ENCODE peak calls at places on chromosomes 4 and X, in nine cellular contexts. I, E, W, F, Q, L, U, N and R are unnamed samples.

GRCh38 chr4:173539986-173540385 is 10.0 kb upstream of the HAND2 start:
- DNase-seq in I (no peak), E (no peak), W (no peak), F (no peak), Q (no peak), L (no peak), U (no peak), N (no peak), R (no peak)

GRCh38 chr4:6017800-6018199 is 431 bp downstream of the C4orf50 start:
- DNase-seq in I (no peak), E (no peak), W (no peak), F (no peak), Q (no peak), L (no peak), U (no peak), N (no peak), R (no peak)

GRCh38 chr4:82287720-82288119 is 86.1 kb downstream of the HNRNPD start:
- DNase-seq in I (no peak), E (no peak), W (no peak), F (no peak), Q (no peak), L (no peak), U (no peak), N (no peak), R (no peak)

GRCh38 chrX:9341305-9342201 is 123.3 kb upstream of the TBL1X start:
- DNase-seq in I (peak), E (no peak), W (peak), F (peak), Q (peak), L (peak), U (peak), N (peak), R (peak)

GRCh38 chrX:133307637-133308485 is 89.7 kb upstream of the TFDP3 start:
- DNase-seq in I (no peak), E (peak), W (no peak), F (no peak), Q (no peak), L (peak), U (no peak), N (no peak), R (no peak)

GRCh38 chr4:147976341-147976928 is 244.5 kb downstream of the ARHGAP10 start:
- DNase-seq in I (no peak), E (no peak), W (no peak), F (no peak), Q (no peak), L (no peak), U (no peak), N (no peak), R (no peak)

GRCh38 chrX:38882894-38883620 is 81.8 kb downstream of the MID1IP1 start:
- DNase-seq in I (no peak), E (no peak), W (no peak), F (no peak), Q (no peak), L (no peak), U (no peak), N (peak), R (no peak)

GRCh38 chr4:25927361-25928040 is 13.5 kb downstream of the SMIM20 start:
- DNase-seq in I (no peak), E (no peak), W (no peak), F (no peak), Q (no peak), L (no peak), U (peak), N (no peak), R (no peak)

GRCh38 chr4:73871911-73872310 is 2.7 kb downstream of the CXCL1 start:
- DNase-seq in I (no peak), E (no peak), W (no peak), F (no peak), Q (no peak), L (no peak), U (no peak), N (no peak), R (no peak)

GRCh38 chrX:130772313-130773140 is 130.5 kb downstream of the ENOX2 start:
- DNase-seq in I (no peak), E (no peak), W (no peak), F (no peak), Q (peak), L (no peak), U (peak), N (no peak), R (no peak)

GRCh38 chrX:152896450-152896849 is 1.4 kb upstream of the ZNF185 start:
- DNase-seq in I (no peak), E (no peak), W (no peak), F (no peak), Q (peak), L (no peak), U (no peak), N (no peak), R (no peak)

GRCh38 chr4:183335369-183335940 is 13.2 kb upstream of the CLDN24 start:
- DNase-seq in I (no peak), E (no peak), W (no peak), F (no peak), Q (peak), L (no peak), U (no peak), N (peak), R (no peak)

GRCh38 chr4:87848622-87849351 is 16.0 kb downstream of the MEPE start:
- DNase-seq in I (no peak), E (peak), W (no peak), F (peak), Q (peak), L (no peak), U (peak), N (peak), R (no peak)

GRCh38 chrX:9880237-9880636 is 86.9 kb upstream of the CLDN34 start:
- DNase-seq in I (no peak), E (no peak), W (no peak), F (no peak), Q (no peak), L (no peak), U (no peak), N (no peak), R (no peak)

GRCh38 chr4:138405439-138405838 is 163.3 kb upstream of the SLC7A11 start:
- DNase-seq in I (no peak), E (no peak), W (no peak), F (no peak), Q (no peak), L (no peak), U (no peak), N (no peak), R (no peak)

GRCh38 chrX:104122829-104123228 is 10.5 kb downstream of the ZCCHC18 start:
- DNase-seq in I (no peak), E (no peak), W (no peak), F (no peak), Q (no peak), L (no peak), U (no peak), N (no peak), R (no peak)

GRCh38 chrX:13081385-13082285 is 37.2 kb upstream of the FAM9C start:
- DNase-seq in I (no peak), E (no peak), W (no peak), F (no peak), Q (no peak), L (no peak), U (no peak), N (no peak), R (no peak)

GRCh38 chr4:141977433-141977832 is 341.1 kb downstream of the IL15 start:
- DNase-seq in I (no peak), E (no peak), W (no peak), F (no peak), Q (no peak), L (no peak), U (no peak), N (no peak), R (no peak)

GRCh38 chrX:18210470-18210869 is 10.2 kb downstream of the BEND2 start:
- DNase-seq in I (no peak), E (no peak), W (no peak), F (no peak), Q (peak), L (no peak), U (no peak), N (no peak), R (no peak)

GRCh38 chr4:1009647-1010521 is 1.5 kb upstream of the FGFRL1 start:
- DNase-seq in I (peak), E (peak), W (peak), F (peak), Q (peak), L (peak), U (peak), N (peak), R (peak)

GRCh38 chrX:31658360-31658759 is 586.5 kb upstream of the FTHL17 start:
- DNase-seq in I (no peak), E (no peak), W (no peak), F (no peak), Q (peak), L (no peak), U (peak), N (no peak), R (no peak)

GRCh38 chr4:141247430-141247780 is 26.7 kb downstream of the ZNF330 start:
- DNase-seq in I (no peak), E (no peak), W (no peak), F (no peak), Q (no peak), L (no peak), U (no peak), N (no peak), R (no peak)

GRCh38 chrX:1355800-1356148 is 19.2 kb downstream of the IL3RA start:
- DNase-seq in I (no peak), E (no peak), W (no peak), F (no peak), Q (no peak), L (peak), U (no peak), N (no peak), R (no peak)

GRCh38 chrX:45719751-45720501 is 519.2 kb upstream of the DIPK2B start:
- DNase-seq in I (no peak), E (no peak), W (no peak), F (no peak), Q (no peak), L (no peak), U (no peak), N (no peak), R (no peak)

GRCh38 chrX:82934980-82935379 is 573.1 kb upstream of the POU3F4 start:
- DNase-seq in I (no peak), E (no peak), W (no peak), F (no peak), Q (no peak), L (no peak), U (no peak), N (no peak), R (no peak)

GRCh38 chr4:1684756-1685603 is 867 bp upstream of the FAM53A start:
- DNase-seq in I (no peak), E (no peak), W (no peak), F (no peak), Q (peak), L (peak), U (no peak), N (no peak), R (no peak)

GRCh38 chr4:150089732-150090131 is 11.5 kb downstream of the DCLK2 start:
- DNase-seq in I (no peak), E (no peak), W (no peak), F (no peak), Q (no peak), L (no peak), U (no peak), N (no peak), R (no peak)

GRCh38 chr4:87103691-87104187 is 116.7 kb downstream of the KLHL8 start:
- DNase-seq in I (no peak), E (no peak), W (no peak), F (peak), Q (peak), L (no peak), U (no peak), N (no peak), R (no peak)

GRCh38 chrX:84441143-84441542 is 61.1 kb downstream of the HDX start:
- DNase-seq in I (no peak), E (no peak), W (no peak), F (no peak), Q (no peak), L (no peak), U (no peak), N (no peak), R (no peak)

GRCh38 chr4:39548425-39549067 is 21.3 kb upstream of the UGDH start:
- DNase-seq in I (no peak), E (no peak), W (no peak), F (no peak), Q (no peak), L (no peak), U (no peak), N (no peak), R (no peak)

GRCh38 chr4:99614491-99614890 is 39.9 kb downstream of the MTTP start:
- DNase-seq in I (no peak), E (no peak), W (no peak), F (no peak), Q (no peak), L (no peak), U (no peak), N (no peak), R (no peak)

GRCh38 chrX:140815868-140816267 is 106.3 kb downstream of the LINC00632 start:
- DNase-seq in I (no peak), E (no peak), W (no peak), F (no peak), Q (no peak), L (no peak), U (no peak), N (no peak), R (no peak)

GRCh38 chr4:9703391-9703790 is 78.0 kb upstream of the DRD5 start:
- DNase-seq in I (peak), E (peak), W (peak), F (peak), Q (peak), L (peak), U (peak), N (peak), R (peak)

GRCh38 chr4:7222521-7222920 is 30.2 kb downstream of the SORCS2 start:
- DNase-seq in I (no peak), E (no peak), W (no peak), F (no peak), Q (no peak), L (no peak), U (no peak), N (no peak), R (no peak)

GRCh38 chr4:128390475-128390996 is 102.9 kb upstream of the PGRMC2 start:
- DNase-seq in I (no peak), E (no peak), W (no peak), F (no peak), Q (no peak), L (no peak), U (no peak), N (no peak), R (no peak)

GRCh38 chrX:10137516-10137915 is 19.3 kb upstream of the CLCN4 start:
- DNase-seq in I (no peak), E (no peak), W (no peak), F (no peak), Q (no peak), L (no peak), U (no peak), N (no peak), R (no peak)

GRCh38 chr4:141391771-141392170 is 171.1 kb downstream of the ZNF330 start:
- DNase-seq in I (no peak), E (no peak), W (no peak), F (no peak), Q (peak), L (no peak), U (peak), N (no peak), R (no peak)

GRCh38 chr4:7077371-7077770 is 9.5 kb upstream of the GRPEL1 start:
- DNase-seq in I (no peak), E (no peak), W (no peak), F (no peak), Q (no peak), L (no peak), U (no peak), N (no peak), R (no peak)

GRCh38 chr4:129327637-129328036 is 231.7 kb downstream of the C4orf33 start:
- DNase-seq in I (no peak), E (no peak), W (no peak), F (no peak), Q (no peak), L (no peak), U (no peak), N (no peak), R (no peak)

GRCh38 chr4:24598025-24598424 is 13.7 kb upstream of the DHX15 start:
- DNase-seq in I (no peak), E (no peak), W (no peak), F (no peak), Q (peak), L (no peak), U (no peak), N (peak), R (no peak)